ENCODE peak calls at places on chromosomes 12 and 14, in four cellular contexts. V, Y, W and M are unnamed samples.

GRCh38 chr14:100640481-100641273 is 53.5 kb upstream of the BEGAIN start:
- DNase-seq in V (peak), W (peak), Y (no peak), M (no peak)

GRCh38 chr12:28222081-28222700 is 31.9 kb downstream of the CCDC91 start:
- DNase-seq in W (no peak), Y (no peak), V (no peak), M (no peak)

GRCh38 chr14:102183922-102184677 is 44.4 kb downstream of the WDR20 start:
- DNase-seq in W (no peak), Y (no peak), V (no peak), M (no peak)

GRCh38 chr12:389138-390096 is at the start of gene KDM5A:
- DNase-seq in W (peak), Y (peak), V (peak), M (peak)

GRCh38 chr12:14577344-14577743 is 9.7 kb upstream of the PLBD1 start:
- DNase-seq in V (peak), Y (no peak), W (peak), M (peak)

GRCh38 chr14:20803221-20803620 is 577 bp upstream of the RNASE1 start:
- DNase-seq in V (no peak), Y (no peak), W (no peak), M (no peak)

GRCh38 chr12:99911967-99912366 is 72.8 kb downstream of the ANKS1B start:
- DNase-seq in Y (no peak), V (peak), W (no peak), M (peak)

GRCh38 chr14:54669759-54670630 is 103.1 kb downstream of the SAMD4A start:
- DNase-seq in V (peak), Y (peak), W (peak), M (peak)

GRCh38 chr12:77725611-77726010 is 105.1 kb upstream of the NAV3 start:
- DNase-seq in W (peak), V (peak), Y (no peak), M (peak)

GRCh38 chr12:20455001-20455706 is 86.8 kb downstream of the PDE3A start:
- DNase-seq in Y (no peak), W (no peak), V (no peak), M (peak)

DNA sequence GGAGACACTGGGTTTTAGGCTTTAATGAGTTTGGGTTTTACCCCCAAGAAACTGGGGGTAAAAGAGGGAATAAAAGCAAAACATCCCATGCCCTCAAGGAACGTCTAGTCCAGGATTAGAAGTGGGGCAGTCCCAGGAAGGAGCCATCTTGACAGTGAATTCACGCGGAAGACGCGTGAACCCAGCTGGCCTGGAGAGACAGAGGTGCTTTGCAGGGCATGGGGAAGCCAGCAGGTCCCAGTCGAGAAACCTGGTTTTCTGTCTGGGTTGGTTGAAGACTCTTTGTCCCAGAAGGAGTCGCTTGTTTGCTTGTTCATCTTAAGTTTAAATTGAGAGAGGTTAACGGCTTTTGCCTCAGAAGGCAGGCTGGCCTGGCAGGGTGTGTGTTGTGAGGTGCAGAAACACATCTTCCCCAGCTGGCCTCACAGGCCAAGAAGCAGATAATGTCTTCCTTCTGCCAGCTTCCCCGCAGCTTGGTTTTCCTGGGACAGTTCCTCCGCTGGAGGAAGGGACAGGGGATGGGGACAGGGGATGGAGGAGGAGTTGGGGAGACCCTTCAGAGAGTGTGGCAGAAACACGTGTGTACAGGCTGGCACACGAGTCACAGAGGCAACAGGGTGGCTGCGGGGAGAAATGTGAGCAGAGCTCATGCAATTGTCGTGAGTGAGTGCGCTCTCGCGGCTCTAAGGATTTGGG is 18.5 kb upstream of the CD9 start:
- DNase-seq in V (peak), Y (no peak), W (no peak), M (no peak)
- H3K4me3 ChIP-seq in V (no peak), Y (no peak), W (no peak), M (no peak)

GRCh38 chr14:50321009-50321660 is 9.0 kb downstream of the DMAC2L start:
- DNase-seq in Y (peak), V (peak), W (peak), M (peak)
- H3K4me3 ChIP-seq in Y (peak), V (peak), W (peak), M (peak)

DNA sequence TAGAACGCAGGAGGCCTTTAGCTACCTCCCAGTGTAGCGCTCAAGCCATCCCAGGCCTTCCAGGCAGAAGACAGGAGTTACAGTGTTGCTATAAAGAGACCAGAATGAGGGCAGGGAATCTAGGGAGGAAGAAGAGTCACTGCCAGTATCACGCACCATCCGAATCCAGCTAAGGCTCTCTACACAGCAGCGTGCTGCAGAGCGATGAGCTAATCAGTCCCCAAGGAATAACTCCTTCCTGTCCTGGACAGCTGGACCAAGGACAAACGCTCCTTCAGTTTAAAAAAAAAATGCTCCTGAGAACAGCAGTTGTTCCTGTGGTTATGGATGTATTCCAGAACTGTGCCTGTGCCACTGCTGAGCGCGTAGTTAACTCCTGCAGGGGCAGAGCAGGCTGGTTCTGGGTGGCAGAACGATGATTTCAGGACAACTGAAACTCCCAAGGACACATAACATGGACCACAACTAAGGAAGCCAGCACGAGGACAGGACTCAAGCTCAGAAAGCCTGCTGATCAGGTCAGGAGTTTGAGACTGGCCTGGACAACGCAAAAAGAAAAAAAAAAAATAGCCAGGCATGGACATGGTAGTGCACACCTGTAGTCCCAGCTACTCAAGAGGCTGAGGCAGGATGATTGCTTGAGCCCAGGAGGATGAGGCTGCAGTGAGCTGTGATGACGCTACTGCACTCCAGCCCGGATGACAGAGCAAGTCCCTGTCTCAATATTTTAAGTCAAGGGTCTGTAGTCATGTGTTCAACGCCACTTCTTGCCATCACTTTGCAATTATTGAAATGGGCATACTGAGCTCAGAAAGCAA is 2.6 kb downstream of the IFFO1 start:
- DNase-seq in W (peak), V (peak), Y (peak), M (peak)
- H3K4me3 ChIP-seq in W (no peak), V (peak), Y (no peak), M (peak)

GRCh38 chr14:61608245-61609142 is 86.8 kb upstream of the HIF1A start:
- DNase-seq in W (peak), V (no peak), Y (no peak), M (peak)
- H3K4me3 ChIP-seq in W (no peak), V (peak), Y (no peak), M (no peak)